ENCODE peak calls at places on chromosomes 12 and 14, in four cellular contexts. J, O, W and S are unnamed samples.

GRCh38 chr12:64687816-64688599 is 71.2 kb downstream of the GNS start:
- DNase-seq in J (peak; percentile 50), O (no peak), W (no peak), S (no peak)

GRCh38 chr14:55099741-55100140 is 29.3 kb upstream of the LGALS3 start:
- DNase-seq in J (no peak), O (no peak), W (no peak), S (no peak)

GRCh38 chr12:110537605-110538409 is 35.7 kb downstream of the RAD9B start:
- DNase-seq in J (peak; percentile 81), O (peak; percentile 80), W (no peak), S (no peak)

GRCh38 chr14:37056473-37056872 is 115.9 kb downstream of the SLC25A21 start:
- DNase-seq in J (peak; percentile 86), O (no peak), W (no peak), S (no peak)

GRCh38 chr14:99599440-99599839 is 4.6 kb downstream of the CCDC85C start:
- DNase-seq in J (no peak), O (no peak), W (no peak), S (no peak)

GRCh38 chr12:76790564-76791552 is 26.9 kb downstream of the ZDHHC17 start:
- DNase-seq in J (no peak), O (no peak), W (peak; percentile 46), S (no peak)

GRCh38 chr12:128823216-128823915 is 392 bp downstream of the SLC15A4 start:
- DNase-seq in J (no peak), O (peak; percentile 75), W (no peak), S (peak; percentile 75)

GRCh38 chr14:69335421-69335820 is 62.7 kb downstream of the ERH start:
- DNase-seq in J (peak; percentile 68), O (no peak), W (no peak), S (no peak)

GRCh38 chr14:22112004-22112403 is 438.4 kb upstream of the OR4E1 start:
- DNase-seq in J (no peak), O (no peak), W (peak; percentile 31), S (peak; percentile 39)

GRCh38 chr12:77236066-77236465 is 170.7 kb upstream of the E2F7 start:
- DNase-seq in J (peak; percentile 75), O (no peak), W (no peak), S (no peak)

GRCh38 chr12:91577586-91578539 is 395.2 kb upstream of the DCN start:
- DNase-seq in J (peak; percentile 30), O (no peak), W (no peak), S (no peak)

GRCh38 chr12:2924019-2924418 is 33.3 kb downstream of the TULP3 start:
- DNase-seq in J (peak; percentile 70), O (no peak), W (no peak), S (no peak)

GRCh38 chr12:70443274-70443673 is 77.2 kb downstream of the KCNMB4 start:
- DNase-seq in J (peak; percentile 58), O (no peak), W (no peak), S (no peak)

GRCh38 chr12:108918960-108919642 is 39.2 kb downstream of the DAO start:
- DNase-seq in J (no peak), O (no peak), W (no peak), S (no peak)

GRCh38 chr12:26496170-26496569 is 300.8 kb downstream of the SSPN start:
- DNase-seq in J (no peak), O (no peak), W (no peak), S (no peak)

GRCh38 chr12:112782921-112783320 is 8.6 kb upstream of the RPH3A start:
- DNase-seq in J (no peak), O (no peak), W (no peak), S (no peak)

GRCh38 chr14:69818760-69819191 is 21.7 kb upstream of the SLC10A1 start:
- DNase-seq in J (peak; percentile 33), O (peak; percentile 65), W (peak; percentile 84), S (peak; percentile 79)

GRCh38 chr14:54123836-54124235 is 167.2 kb upstream of the BMP4 start:
- DNase-seq in J (peak; percentile 57), O (no peak), W (no peak), S (no peak)

GRCh38 chr12:57381693-57382220 is 49.1 kb downstream of the R3HDM2 start:
- DNase-seq in J (peak; percentile 39), O (no peak), W (no peak), S (no peak)

GRCh38 chr12:49854976-49855375 is 12.1 kb upstream of the BCDIN3D start:
- DNase-seq in J (no peak), O (no peak), W (no peak), S (no peak)

GRCh38 chr12:111029305-111029704 is 108.9 kb upstream of the MYL2 start:
- DNase-seq in J (no peak), O (no peak), W (no peak), S (no peak)

GRCh38 chr12:96343347-96343954 is 56.8 kb downstream of the CDK17 start:
- DNase-seq in J (peak; percentile 75), O (no peak), W (no peak), S (no peak)

GRCh38 chr14:101066826-101067508 is 163.4 kb upstream of the RTL1 start:
- DNase-seq in J (no peak), O (peak; percentile 46), W (no peak), S (no peak)

GRCh38 chr14:50967104-50967503 is 22.8 kb upstream of the PYGL start:
- DNase-seq in J (peak; percentile 30), O (no peak), W (no peak), S (no peak)

GRCh38 chr12:40254455-40255085 is 29.8 kb downstream of the LRRK2 start:
- DNase-seq in J (no peak), O (no peak), W (no peak), S (no peak)

GRCh38 chr12:4271433-4272013 is 2.0 kb upstream of the CCND2 start:
- DNase-seq in J (no peak), O (no peak), W (peak; percentile 73), S (peak; percentile 86)

GRCh38 chr14:23544511-23545447 is 6.8 kb downstream of the ZFHX2 start:
- DNase-seq in J (no peak), O (no peak), W (peak; percentile 81), S (peak; percentile 65)

GRCh38 chr12:21545557-21545956 is 19.5 kb downstream of the SPX start:
- DNase-seq in J (no peak), O (no peak), W (no peak), S (no peak)
- H3K4me1 ChIP-seq in J (no peaks in the 10 kb centered on the region), O (no peaks in the 10 kb centered on the region), W (no peaks in the 10 kb centered on the region), S (no peaks in the 10 kb centered on the region)

GRCh38 chr12:123065666-123066457 is 85.0 kb downstream of the PITPNM2 start:
- DNase-seq in J (no peak), O (no peak), W (no peak), S (no peak)
- H3K4me1 ChIP-seq in J (peaks cover 44% of the 10 kb centered on the region), O (peaks cover 61% of the 10 kb centered on the region), W (no peaks in the 10 kb centered on the region), S (peaks cover 25% of the 10 kb centered on the region)

DNA sequence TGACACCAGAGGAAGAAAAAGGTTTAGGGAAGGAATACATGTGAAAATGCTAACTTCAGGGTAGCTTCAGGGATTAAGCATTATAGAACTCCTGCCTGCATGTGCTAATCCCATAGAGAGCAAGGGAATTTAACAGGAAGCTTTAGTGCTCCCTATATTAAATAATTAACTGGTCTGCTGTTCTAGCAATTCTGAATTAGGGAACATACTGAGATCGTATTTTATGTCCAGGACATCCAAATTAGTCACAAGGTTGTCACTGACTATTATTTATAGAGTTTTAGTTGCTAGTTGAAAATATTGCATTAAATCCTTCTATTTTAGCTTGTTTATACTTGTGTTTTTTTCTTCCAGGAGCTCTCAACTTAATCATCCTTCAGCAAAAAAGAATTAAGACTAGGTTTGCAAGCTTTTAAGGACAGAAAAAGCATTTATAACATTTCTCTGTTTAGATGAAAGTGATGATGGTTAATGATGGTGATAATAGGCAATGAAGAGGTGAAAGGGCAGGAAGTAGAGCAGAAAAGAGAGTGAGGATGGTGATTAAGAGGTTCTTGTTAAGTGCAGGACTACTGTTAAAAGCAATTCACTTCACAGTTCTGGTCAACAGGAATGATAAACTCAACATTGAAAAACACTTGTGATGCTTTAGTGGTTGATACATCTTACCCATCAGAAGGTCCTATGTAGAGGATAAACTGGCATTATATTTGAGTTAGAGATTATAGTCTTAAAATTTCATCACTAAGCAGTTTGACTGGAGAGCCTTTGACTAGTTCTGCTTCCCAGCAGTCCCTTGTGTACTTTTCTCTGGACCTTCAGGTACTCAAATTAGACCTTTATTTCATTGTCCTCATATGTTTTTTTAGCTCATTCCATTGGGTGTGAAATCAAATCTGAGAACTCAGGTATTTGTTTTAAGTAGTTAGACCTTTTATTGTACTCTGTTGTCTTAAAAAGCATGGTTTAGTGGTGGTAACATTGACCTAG is 10.7 kb downstream of the RAP1B start:
- DNase-seq in J (no peak), O (no peak), W (no peak), S (no peak)
- H3K4me1 ChIP-seq in J (peaks cover 26% of the 10 kb centered on the region), O (peaks cover 84% of the 10 kb centered on the region), W (peaks cover 17% of the 10 kb centered on the region), S (peaks cover 52% of the 10 kb centered on the region)

GRCh38 chr12:144650-145284 is 69.2 kb downstream of the SLC6A12 start:
- DNase-seq in J (no peak), O (no peak), W (no peak), S (no peak)
- H3K4me1 ChIP-seq in J (no peaks in the 10 kb centered on the region), O (no peaks in the 10 kb centered on the region), W (peaks cover 46% of the 10 kb centered on the region), S (peaks cover 10% of the 10 kb centered on the region)

GRCh38 chr12:52912711-52913423 is 8.0 kb upstream of the KRT8 start:
- DNase-seq in J (no peak), O (no peak), W (no peak), S (peak; percentile 93)

GRCh38 chr12:52909256-52909655 is 4.4 kb upstream of the KRT8 start:
- DNase-seq in J (no peak), O (no peak), W (no peak), S (no peak)

GRCh38 chr12:52907092-52907810 is 2.4 kb upstream of the KRT8 start:
- DNase-seq in J (peak; percentile 63), O (peak; percentile 85), W (no peak), S (peak; percentile 91)

GRCh38 chr12:52910248-52910883 is 5.5 kb upstream of the KRT8 start:
- DNase-seq in J (no peak), O (no peak), W (no peak), S (no peak)

DNA sequence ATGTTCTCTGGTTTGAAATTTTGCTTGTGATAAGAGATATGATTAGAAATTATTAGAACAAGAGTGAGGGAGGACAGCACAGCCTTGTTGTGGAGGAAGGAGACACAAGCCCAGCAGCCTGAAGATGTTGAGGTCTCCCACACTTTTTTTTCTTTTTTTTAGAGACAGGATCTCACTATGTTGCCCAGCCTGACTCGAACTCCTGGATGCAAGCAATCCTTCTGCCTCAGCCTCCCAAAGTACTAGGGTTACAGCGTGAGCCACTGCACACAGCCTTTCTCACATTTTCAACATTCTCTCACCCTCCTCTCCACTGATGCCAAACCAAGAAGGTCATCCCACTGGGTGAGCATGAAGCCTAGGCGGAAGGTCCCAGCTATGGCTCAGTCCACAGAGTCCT is 4.9 kb upstream of the KRT8 start:
- DNase-seq in J (no peak), O (no peak), W (no peak), S (no peak)
- H3K4me1 ChIP-seq in J (no peaks in the 10 kb centered on the region), O (peaks cover 8% of the 10 kb centered on the region), W (peaks cover 6% of the 10 kb centered on the region), S (peaks cover 65% of the 10 kb centered on the region)

DNA sequence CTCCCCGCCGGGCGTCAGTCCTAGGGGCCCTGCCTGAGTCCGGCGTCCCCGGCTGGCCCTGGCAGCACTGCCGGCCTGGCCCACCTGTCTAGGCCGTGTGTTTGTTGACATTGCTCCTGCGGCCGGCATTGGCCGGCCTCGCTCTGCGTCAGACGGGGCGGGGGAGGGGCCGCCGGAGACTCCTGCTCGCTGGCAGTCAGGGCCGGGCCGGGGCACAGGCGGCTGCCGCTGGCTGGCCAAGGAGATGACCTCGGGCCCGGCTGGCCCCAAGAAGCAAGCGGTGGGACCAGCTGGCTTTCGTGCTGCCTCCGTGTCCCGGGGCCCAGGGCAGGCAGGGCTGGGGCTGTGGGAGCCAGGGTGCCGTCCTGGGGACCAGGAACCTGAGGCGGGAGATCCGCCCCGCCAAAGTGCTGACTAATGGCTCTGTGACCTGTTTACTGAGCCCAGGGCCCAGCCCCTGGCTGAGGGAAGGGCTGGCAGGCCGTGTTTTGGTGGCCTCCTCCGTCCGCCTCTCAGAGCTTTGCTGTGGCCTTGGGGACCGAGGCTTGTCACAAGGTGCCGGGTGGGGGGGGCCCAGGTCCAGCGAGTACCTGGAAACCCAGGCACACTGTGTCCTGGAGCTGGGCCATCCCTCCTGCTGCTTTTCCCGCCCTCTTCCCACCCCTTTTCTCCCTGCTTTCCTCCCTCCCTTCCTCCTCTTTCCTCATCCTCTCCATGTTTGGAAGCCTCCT is 1.8 kb downstream of the ULK1 start:
- DNase-seq in J (peak; percentile 88), O (peak; percentile 96), W (peak; percentile 91), S (peak; percentile 94)
- H3K4me1 ChIP-seq in J (peaks cover 7% of the 10 kb centered on the region), O (peaks cover 29% of the 10 kb centered on the region), W (peaks cover 9% of the 10 kb centered on the region), S (peaks cover 13% of the 10 kb centered on the region)